ENCODE peak calls at places on chromosome 7, in eight cellular contexts. W is B cell; X is central memory CD4-positive, alpha-beta T cell; T is hypothalamus; M is NCI-H774; B is GM04504; I is epithelial cell of prostate; D is stomach. C is an unnamed sample.

GRCh38 chr7:85770332-85770731 is 583.5 kb upstream of the SEMA3D start:
- DNase-seq in W (no peak), X (no peak), T (no peak), M (no peak), B (peak), I (no peak), D (no peak), C (no peak)

GRCh38 chr7:83472376-83472775 is 176.6 kb downstream of the SEMA3E start:
- DNase-seq in W (no peak), X (no peak), T (no peak), M (no peak), B (no peak), I (no peak), D (no peak), C (no peak)

GRCh38 chr7:144656960-144657359 is 178.9 kb downstream of the TPK1 start:
- DNase-seq in W (no peak), X (no peak), T (no peak), M (no peak), B (no peak), I (no peak), D (no peak), C (no peak)

GRCh38 chr7:96624954-96625353 is 84.7 kb downstream of the SEM1 start:
- DNase-seq in W (no peak), X (no peak), T (no peak), M (no peak), B (no peak), I (no peak), D (no peak), C (no peak)

GRCh38 chr7:44587843-44588711 is 6.0 kb upstream of the TMED4 start:
- DNase-seq in W (no peak), X (peak), T (peak), M (peak), B (no peak), I (no peak), D (peak), C (no peak)

GRCh38 chr7:1447551-1448244 is 11.6 kb downstream of the MICALL2 start:
- DNase-seq in W (no peak), X (no peak), T (peak), M (no peak), B (no peak), I (no peak), D (no peak), C (no peak)

GRCh38 chr7:30908681-30909080 is 3.0 kb upstream of the AQP1 start:
- DNase-seq in W (no peak), X (no peak), T (no peak), M (no peak), B (no peak), I (no peak), D (no peak), C (no peak)

GRCh38 chr7:17126413-17127374 is 171.8 kb upstream of the AHR start:
- DNase-seq in W (no peak), X (no peak), T (no peak), M (no peak), B (no peak), I (no peak), D (no peak), C (no peak)

GRCh38 chr7:27192546-27193334 is 7.2 kb downstream of the HOXA13 start:
- DNase-seq in W (peak), X (no peak), T (no peak), M (no peak), B (no peak), I (no peak), D (no peak), C (no peak)

GRCh38 chr7:27697861-27698430 is 35.3 kb upstream of the HIBADH start:
- DNase-seq in W (peak), X (no peak), T (no peak), M (no peak), B (no peak), I (peak), D (peak), C (no peak)

GRCh38 chr7:127119517-127119916 is 133.2 kb downstream of the GRM8 start:
- DNase-seq in W (no peak), X (no peak), T (no peak), M (peak), B (no peak), I (no peak), D (no peak), C (no peak)